ENCODE peak calls at places on chromosomes 4 and X, in four cellular contexts. Z, B, S and Y are unnamed samples.

GRCh38 chr4:23058113-23058512 is 365.4 kb downstream of the GBA3 start:
- DNase-seq in Z (no peak), B (no peak), S (no peak), Y (no peak)

GRCh38 chr4:108940086-108941033 is 177.5 kb upstream of the ETNPPL start:
- DNase-seq in Z (no peak), B (peak), S (no peak), Y (no peak)

GRCh38 chrX:35098419-35098818 is 155.8 kb downstream of the FAM47B start:
- DNase-seq in Z (no peak), B (peak), S (no peak), Y (no peak)

GRCh38 chr4:87317527-87317926 is 5.2 kb downstream of the HSD17B13 start:
- DNase-seq in Z (no peak), B (peak), S (no peak), Y (no peak)

GRCh38 chr4:69760455-69760854 is at the start of gene SULT1B1:
- DNase-seq in Z (no peak), B (peak), S (no peak), Y (no peak)

GRCh38 chr4:111263836-111264235 is 641.0 kb upstream of the PITX2 start:
- DNase-seq in Z (no peak), B (no peak), S (no peak), Y (no peak)

GRCh38 chr4:147409350-147409749 is 71.5 kb upstream of the EDNRA start:
- DNase-seq in Z (no peak), B (peak), S (no peak), Y (no peak)

GRCh38 chr4:3411676-3412075 is 30.1 kb upstream of the HGFAC start:
- DNase-seq in Z (no peak), B (no peak), S (peak), Y (peak)

GRCh38 chr4:168972601-168973000 is 37.5 kb downstream of the CBR4 start:
- DNase-seq in Z (no peak), B (no peak), S (no peak), Y (no peak)

GRCh38 chr4:14787894-14788293 is 214.4 kb upstream of the CPEB2 start:
- DNase-seq in Z (no peak), B (peak), S (no peak), Y (no peak)

GRCh38 chrX:97322401-97322800 is 438.7 kb downstream of the RPA4 start:
- DNase-seq in Z (no peak), B (no peak), S (no peak), Y (no peak)

GRCh38 chr4:165684177-165684870 is 188.7 kb upstream of the TLL1 start:
- DNase-seq in Z (peak), B (peak), S (no peak), Y (no peak)

GRCh38 chrX:39427492-39428289 is 626.4 kb downstream of the MID1IP1 start:
- DNase-seq in Z (peak), B (peak), S (no peak), Y (no peak)

GRCh38 chr4:122679317-122679716 is 53.2 kb upstream of the BBS12 start:
- DNase-seq in Z (no peak), B (no peak), S (no peak), Y (no peak)

GRCh38 chr4:26726655-26727387 is 133.8 kb upstream of the STIM2 start:
- DNase-seq in Z (no peak), B (no peak), S (no peak), Y (no peak)

GRCh38 chrX:67544871-67545771 is 1.3 kb downstream of the AR start:
- DNase-seq in Z (peak), B (no peak), S (peak), Y (peak)

GRCh38 chrX:101744085-101744484 is 84.4 kb upstream of the ARMCX2 start:
- DNase-seq in Z (no peak), B (no peak), S (no peak), Y (no peak)